ENCODE peak calls at places on chromosomes 3 and 15, in six cellular contexts. P is OCI-LY7, H is PC-3, G is upper lobe of right lung, M is brain microvascular endothelial cell, N is SK-N-SH. I is an unnamed sample.

GRCh38 chr3:176349706-176350105 is 847.6 kb downstream of the TBL1XR1 start:
- DNase-seq in P (no peak), H (no peak), G (no peak), M (no peak), N (no peak), I (no peak)

GRCh38 chr3:187719628-187720336 is 17.4 kb upstream of the RTP2 start:
- DNase-seq in P (no peak), H (no peak), G (no peak), M (no peak), N (no peak), I (peak; percentile 34)

GRCh38 chr3:141412087-141412935 is 44.0 kb downstream of the ZBTB38 start:
- DNase-seq in P (peak; percentile 22), H (peak; percentile 59), G (no peak), M (peak; percentile 90), N (no peak), I (peak; percentile 74)

GRCh38 chr3:184336484-184337230 is 743 bp upstream of the FAM131A start:
- DNase-seq in P (peak; percentile 17), H (peak; percentile 48), G (no peak), M (no peak), N (peak; percentile 67), I (no peak)

GRCh38 chr3:37338500-37338899 is 164.1 kb upstream of the LRRFIP2 start:
- DNase-seq in P (no peak), H (no peak), G (no peak), M (no peak), N (no peak), I (no peak)

GRCh38 chr3:44000586-44000985 is 241.1 kb upstream of the TOPAZ1 start:
- DNase-seq in P (peak; percentile 13), H (peak; percentile 70), G (no peak), M (no peak), N (no peak), I (no peak)

GRCh38 chr3:140276698-140277097 is 341.7 kb downstream of the CLSTN2 start:
- DNase-seq in P (peak; percentile 19), H (peak; percentile 16), G (no peak), M (peak; percentile 19), N (no peak), I (no peak)

GRCh38 chr3:23710555-23710954 is 95.2 kb upstream of the UBE2E1 start:
- DNase-seq in P (no peak), H (no peak), G (no peak), M (peak; percentile 87), N (no peak), I (no peak)

GRCh38 chr3:99875925-99876781 is 58.5 kb downstream of the CMSS1 start:
- DNase-seq in P (no peak), H (no peak), G (peak; percentile 91), M (peak; percentile 75), N (peak; percentile 88), I (peak; percentile 71)

DNA sequence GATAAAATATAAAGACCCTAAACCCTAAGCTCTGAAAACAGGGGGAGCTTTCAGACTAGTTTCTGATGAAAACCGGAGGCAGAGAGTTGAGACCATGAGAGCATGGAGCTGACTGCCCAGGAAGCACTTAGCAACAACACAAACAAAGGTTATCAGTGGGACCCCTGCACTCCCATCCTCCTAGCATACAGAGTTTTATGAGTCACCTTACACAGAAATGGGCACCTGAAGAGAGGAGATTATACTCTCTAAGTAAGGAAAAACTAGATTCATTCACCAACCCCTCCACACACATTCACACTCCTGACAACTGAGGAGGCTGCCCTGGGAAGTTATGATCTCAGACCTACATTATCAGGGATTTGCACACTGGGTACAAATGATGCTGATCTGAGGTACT is 261.7 kb downstream of the ULK4 start:
- DNase-seq in P (no peak), H (no peak), G (no peak), M (no peak), N (no peak), I (no peak)
- TF ChIP-seq CTCF in P (no peak), H (no peak), G (no peak), M (no peak), N (no peak), I (no peak)

GRCh38 chr3:177571271-177571972 is 374.1 kb upstream of the TBL1XR1 start:
- DNase-seq in P (no peak), H (no peak), G (no peak), M (no peak), N (no peak), I (no peak)
- H3K27ac ChIP-seq in P (no peak overlapping the region), H (no peak overlapping the region), G (no peak overlapping the region), M (no peak overlapping the region), N (no peak overlapping the region), I (no peak overlapping the region)

GRCh38 chr3:110423276-110423675 is 648.3 kb upstream of the NECTIN3 start:
- DNase-seq in P (no peak), H (no peak), G (no peak), M (no peak), N (no peak), I (no peak)

GRCh38 chr3:110414851-110415250 is 656.8 kb upstream of the NECTIN3 start:
- DNase-seq in P (no peak), H (peak; percentile 83), G (no peak), M (peak; percentile 72), N (no peak), I (no peak)

GRCh38 chr3:110419571-110419970 is 652.0 kb upstream of the NECTIN3 start:
- DNase-seq in P (no peak), H (peak; percentile 44), G (no peak), M (no peak), N (no peak), I (no peak)

GRCh38 chr3:110420158-110420641 is 651.4 kb upstream of the NECTIN3 start:
- DNase-seq in P (no peak), H (peak; percentile 94), G (no peak), M (peak; percentile 49), N (no peak), I (no peak)

GRCh38 chr3:110419096-110419495 is 652.5 kb upstream of the NECTIN3 start:
- DNase-seq in P (no peak), H (peak; percentile 20), G (no peak), M (no peak), N (no peak), I (no peak)
- TF ChIP-seq CTCF in P (no peak), H (peak; percentile 35), G (no peak), M (no peak), N (peak; percentile 28), I (no peak)

GRCh38 chr15:76298986-76299385 is 12.3 kb downstream of the ETFA start:
- DNase-seq in P (no peak), H (no peak), G (no peak), M (no peak), N (no peak), I (no peak)
- H3K27ac ChIP-seq in P (no peak overlapping the region), H (no peak overlapping the region), G (no peak overlapping the region), M (no peak overlapping the region), N (no peak overlapping the region), I (no peak overlapping the region)

GRCh38 chr3:10204921-10205320 is 40.2 kb downstream of the IRAK2 start:
- DNase-seq in P (no peak), H (no peak), G (no peak), M (no peak), N (no peak), I (no peak)

GRCh38 chr3:10206166-10206511 is 41.4 kb downstream of the IRAK2 start:
- DNase-seq in P (no peak), H (no peak), G (no peak), M (no peak), N (peak; percentile 64), I (no peak)

DNA sequence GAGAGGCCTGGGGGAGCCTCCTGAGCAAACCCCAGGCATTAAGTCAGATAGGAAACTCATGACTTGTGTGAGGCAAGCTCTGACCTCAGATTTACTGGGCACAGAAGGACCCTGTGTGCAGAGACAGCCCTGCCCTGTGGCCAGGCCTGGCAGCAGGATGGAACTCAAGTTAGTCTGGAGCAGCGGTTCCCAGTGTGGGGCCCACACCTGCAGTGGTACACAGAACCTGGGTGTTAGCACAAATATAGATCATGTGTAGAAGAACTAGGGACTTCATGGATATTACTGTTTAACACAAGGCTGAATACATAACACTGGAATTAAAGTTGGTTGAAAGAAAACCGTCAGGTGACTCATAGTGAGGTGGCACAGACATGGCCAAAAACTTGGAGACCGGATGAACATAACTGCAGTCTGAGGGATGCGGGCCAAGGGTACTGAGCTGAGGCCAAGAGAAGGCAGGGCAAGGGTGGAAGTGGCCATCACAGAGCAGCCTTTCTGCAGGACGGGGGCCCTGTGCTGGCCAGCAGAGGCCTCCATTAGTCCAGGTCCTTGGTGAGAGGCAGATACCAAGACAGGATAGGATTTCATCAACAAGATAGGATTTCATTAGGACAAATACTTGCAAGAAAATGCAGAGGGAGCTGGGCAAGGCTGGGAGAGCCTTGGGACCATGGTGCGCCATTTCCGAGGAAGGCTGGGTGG is 40.9 kb downstream of the IRAK2 start:
- DNase-seq in P (no peak), H (peak; percentile 98), G (no peak), M (peak; percentile 84), N (no peak), I (no peak)
- TF ChIP-seq CTCF in P (no peak), H (no peak), G (no peak), M (peak; percentile 43), N (no peak), I (no peak)

GRCh38 chr3:41681479-41681878 is 280.4 kb downstream of the ULK4 start:
- DNase-seq in P (no peak), H (peak; percentile 73), G (no peak), M (peak; percentile 92), N (no peak), I (no peak)
- H3K27ac ChIP-seq in P (no peak overlapping the region), H (peak overlapping the region; percentile 49), G (no peak overlapping the region), M (peak overlapping the region; percentile 66), N (no peak overlapping the region), I (no peak overlapping the region)